ENCODE peak calls at places on chromosomes 7 and 10, in four cellular contexts. S, T, O and E are unnamed samples. For H3K27me3, the result is how much of the 10 kb centered on the place peaks cover.

GRCh38 chr7:47495269-47495875 is 86.5 kb downstream of the TNS3 start:
- DNase-seq in S (no peak), T (no peak), O (no peak), E (no peak)

GRCh38 chr7:128066858-128067257 is 35.6 kb upstream of the LRRC4 start:
- DNase-seq in O (no peak), T (no peak), S (no peak), E (no peak)

GRCh38 chr10:63670291-63670898 is 149.2 kb downstream of the REEP3 start:
- DNase-seq in T (no peak), O (peak), S (no peak), E (no peak)

GRCh38 chr10:22550732-22551131 is 163.6 kb downstream of the PIP4K2A start:
- DNase-seq in S (no peak), O (peak), T (no peak), E (no peak)

GRCh38 chr10:98031440-98031839 is 1.0 kb upstream of the CRTAC1 start:
- DNase-seq in O (no peak), S (no peak), T (no peak), E (no peak)

GRCh38 chr7:106421181-106421762 is 136.5 kb upstream of the NAMPT start:
- DNase-seq in T (peak), S (peak), O (peak), E (no peak)

GRCh38 chr7:154910125-154910524 is 92.8 kb downstream of the PAXIP1 start:
- DNase-seq in O (no peak), T (no peak), S (no peak), E (no peak)

GRCh38 chr7:159119851-159120539 is 24.7 kb downstream of the VIPR2 start:
- DNase-seq in S (no peak), O (no peak), T (peak), E (no peak)

GRCh38 chr10:97796651-97797050 is 24.9 kb upstream of the SFRP5 start:
- DNase-seq in T (no peak), S (no peak), O (no peak), E (no peak)

GRCh38 chr10:118832242-118832651 is 77.5 kb upstream of the CACUL1 start:
- DNase-seq in T (no peak), S (peak), O (peak), E (no peak)

GRCh38 chr7:117830422-117830954 is 42.8 kb downstream of the CTTNBP2 start:
- DNase-seq in T (no peak), O (no peak), S (no peak), E (no peak)

GRCh38 chr7:87129836-87130235 is 22.4 kb upstream of the DMTF1 start:
- DNase-seq in O (no peak), T (no peak), S (no peak), E (no peak)

GRCh38 chr7:129359641-129360040 is 74.6 kb upstream of the STRIP2 start:
- DNase-seq in O (no peak), T (no peak), S (no peak), E (no peak)
- H3K27ac ChIP-seq in O (no peak), T (no peak), S (no peak), E (no peak)

GRCh38 chr7:148334959-148335577 is 255.5 kb upstream of the C7orf33 start:
- DNase-seq in O (peak), T (no peak), S (no peak), E (peak)
- H3K27me3 ChIP-seq in O (under half), T (under half), S (under half), E (under half)

DNA sequence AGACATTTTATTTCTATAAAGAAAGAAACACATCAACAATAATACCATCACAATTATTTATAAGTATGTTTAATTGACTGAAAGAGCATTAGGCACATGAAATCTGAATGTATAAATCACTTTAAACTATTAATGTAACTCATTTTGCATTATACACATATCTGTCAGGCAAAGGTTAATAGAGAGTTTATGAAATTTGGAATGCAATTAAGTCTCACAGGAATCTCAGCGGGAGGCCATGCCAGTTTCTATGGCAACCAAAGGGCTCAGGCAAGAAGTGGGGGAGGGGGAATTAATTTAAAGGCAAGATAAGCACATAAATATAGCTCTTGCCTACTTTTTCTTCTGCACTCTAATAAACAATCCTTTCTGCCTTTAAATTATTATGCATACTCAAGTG is 152.6 kb downstream of the SLC16A9 start:
- DNase-seq in S (no peak), O (peak), T (no peak), E (no peak)
- H3K27ac ChIP-seq in S (no peak), O (peak), T (no peak), E (no peak)

DNA sequence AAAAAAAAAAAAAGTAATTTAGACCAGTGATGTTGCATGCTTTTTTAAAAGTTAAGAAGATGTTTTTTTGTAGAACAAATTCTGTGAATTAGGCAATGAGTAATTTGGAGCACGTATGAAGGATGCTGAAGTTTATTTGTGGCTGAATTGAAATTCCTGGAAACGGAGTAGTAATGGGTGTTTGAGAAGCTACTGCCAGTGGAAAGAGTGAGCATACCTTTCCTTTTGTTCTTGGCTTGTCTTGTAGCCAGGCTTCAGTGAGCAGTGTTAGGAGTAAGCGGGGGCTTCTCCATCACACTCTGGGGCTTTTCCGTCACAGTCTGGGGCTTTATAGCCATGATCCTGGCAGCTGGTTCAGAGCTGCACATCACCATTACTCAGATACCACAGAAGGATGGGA is 32.3 kb downstream of the GARS1 start:
- DNase-seq in O (no peak), T (no peak), S (no peak), E (no peak)
- H3K27me3 ChIP-seq in O (under half), T (under half), S (under half), E (under half)

DNA sequence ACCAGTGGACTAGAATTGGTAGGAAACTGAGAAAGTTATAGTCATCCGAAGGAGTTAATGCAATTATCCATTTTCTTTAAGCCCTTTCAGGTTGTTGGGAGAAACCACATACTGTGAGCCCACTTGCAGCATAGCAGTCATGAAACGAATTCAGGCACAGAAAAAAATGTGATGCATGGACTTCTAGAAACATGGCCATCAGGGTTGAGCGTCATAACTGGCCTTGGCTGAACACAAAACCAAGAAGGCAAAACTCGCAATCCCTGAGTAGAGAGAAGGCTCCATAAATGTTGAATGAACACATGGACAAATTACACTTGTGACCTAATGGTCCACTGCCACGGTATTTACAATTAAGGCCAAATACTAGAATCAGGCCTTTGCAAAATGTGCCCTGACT is 121.9 kb downstream of the FAM107B start:
- DNase-seq in S (no peak), O (no peak), T (no peak), E (no peak)
- H3K27ac ChIP-seq in S (peak), O (no peak), T (peak), E (no peak)

DNA sequence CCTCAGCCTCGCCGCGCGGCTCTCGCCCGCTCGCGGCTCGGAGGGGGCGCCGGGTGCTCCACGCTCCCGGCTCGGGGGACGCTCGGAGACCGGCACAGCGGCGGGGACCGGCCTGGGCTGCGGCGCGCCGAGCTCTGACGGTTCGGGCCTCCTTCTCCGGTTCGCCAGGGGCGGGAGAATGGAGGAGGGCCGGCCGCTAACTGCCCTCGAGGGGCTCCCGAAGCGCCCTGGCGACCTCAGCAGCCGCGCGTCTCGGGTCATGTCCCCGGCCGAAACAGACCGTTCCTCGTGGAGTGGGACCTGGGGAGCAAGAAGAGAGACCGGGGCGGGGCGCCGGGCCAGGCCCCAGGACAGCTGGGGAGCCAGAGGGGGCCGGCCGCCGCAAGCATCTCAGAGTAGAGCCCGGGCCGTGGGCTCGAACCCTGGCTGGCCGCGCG is 325 bp upstream of the GRID1 start:
- DNase-seq in O (no peak), T (no peak), S (no peak), E (no peak)
- H3K27me3 ChIP-seq in O (half or more), T (under half), S (under half), E (half or more)